ENCODE peak calls at places on chromosomes 1 and 21, in nine cellular contexts. M is 8988T; U is IMR-90; B is pancreas; G is activated CD8-positive, alpha-beta memory T cell treated with anti-CD3 and anti-CD28 coated beads for 24 hours; N is DMS153; F is mucosa of gallbladder; Y is ELF-1; S is HepG2. J is an unnamed sample.

GRCh38 chr1:212237651-212238050 is 47.6 kb upstream of the PPP2R5A start:
- DNase-seq in S (peak), F (peak), Y (no peak), N (no peak), B (no peak), U (no peak), G (no peak), M (no peak), J (no peak)

GRCh38 chr1:10573446-10573845 is 98.7 kb downstream of the PEX14 start:
- DNase-seq in U (peak), N (no peak), G (no peak), F (no peak), M (no peak), S (no peak), Y (no peak), B (no peak), J (no peak)

GRCh38 chr1:8883510-8883909 is 5.0 kb upstream of the ENO1 start:
- DNase-seq in S (no peak), Y (peak), N (no peak), G (no peak), F (no peak), U (no peak), M (no peak), B (no peak), J (no peak)

GRCh38 chr1:87399701-87400100 is 71.0 kb downstream of the LMO4 start:
- DNase-seq in N (no peak), S (no peak), B (no peak), F (peak), M (no peak), U (no peak), G (no peak), Y (no peak), J (no peak)

GRCh38 chr1:24348196-24348595 is 29.0 kb downstream of the GRHL3 start:
- DNase-seq in F (no peak), B (no peak), M (no peak), N (no peak), Y (no peak), S (no peak), G (no peak), U (no peak), J (no peak)

GRCh38 chr1:57957576-57957975 is 533.7 kb upstream of the DAB1 start:
- DNase-seq in U (no peak), F (no peak), S (no peak), Y (no peak), B (no peak), M (no peak), N (no peak), G (no peak), J (no peak)

GRCh38 chr1:77686784-77687518 is 4.5 kb upstream of the ZZZ3 start:
- DNase-seq in F (no peak), M (no peak), G (no peak), B (no peak), Y (no peak), U (no peak), N (no peak), S (no peak), J (no peak)

GRCh38 chr1:205434738-205435137 is 12.9 kb upstream of the LEMD1 start:
- DNase-seq in N (peak), G (no peak), B (no peak), Y (no peak), S (no peak), F (no peak), M (no peak), U (no peak), J (no peak)

GRCh38 chr21:15706686-15707085 is 23.1 kb upstream of the USP25 start:
- DNase-seq in G (no peak), Y (peak), M (no peak), B (peak), U (peak), N (no peak), S (no peak), F (peak), J (peak)

GRCh38 chr1:182835811-182836210 is 3.3 kb upstream of the DHX9 start:
- DNase-seq in N (no peak), Y (no peak), U (no peak), G (no peak), S (no peak), B (no peak), M (no peak), F (no peak), J (no peak)

GRCh38 chr1:112265946-112266345 is 130.1 kb upstream of the CTTNBP2NL start:
- DNase-seq in G (no peak), M (no peak), S (no peak), F (no peak), U (no peak), Y (peak), B (no peak), N (no peak), J (no peak)

GRCh38 chr1:246748867-246749266 is 24.7 kb downstream of the SCCPDH start:
- DNase-seq in G (no peak), S (no peak), B (no peak), F (no peak), M (no peak), Y (peak), N (no peak), U (no peak), J (peak)

GRCh38 chr1:39491146-39491921 is at the start of gene BMP8A:
- DNase-seq in U (no peak), B (peak), G (peak), N (peak), Y (peak), M (peak), F (peak), S (peak), J (peak)

GRCh38 chr1:34796990-34797389 is 4.2 kb downstream of the GJA4 start:
- DNase-seq in G (no peak), U (no peak), S (no peak), M (no peak), B (no peak), F (no peak), N (no peak), Y (no peak), J (no peak)

GRCh38 chr1:210726621-210727020 is 397.9 kb downstream of the HHAT start:
- DNase-seq in N (no peak), U (peak), S (no peak), F (no peak), Y (peak), M (no peak), B (peak), G (peak), J (peak)

GRCh38 chr1:219244864-219245263 is 71.2 kb downstream of the LYPLAL1 start:
- DNase-seq in N (no peak), S (no peak), G (no peak), Y (no peak), F (no peak), B (no peak), U (no peak), M (no peak), J (no peak)

GRCh38 chr1:154429118-154429517 is 24.0 kb downstream of the IL6R start:
- DNase-seq in Y (no peak), G (no peak), S (no peak), U (no peak), M (no peak), N (no peak), B (no peak), F (no peak), J (no peak)

GRCh38 chr21:31158789-31159581 is 120.7 kb upstream of the KRTAP19-8 start:
- DNase-seq in N (no peak), U (peak), B (no peak), M (no peak), G (no peak), S (no peak), F (no peak), Y (no peak), J (no peak)

GRCh38 chr21:17660449-17660848 is 47.7 kb upstream of the BTG3 start:
- DNase-seq in S (no peak), N (no peak), M (no peak), U (no peak), B (no peak), Y (no peak), G (no peak), F (no peak), J (no peak)

GRCh38 chr1:180225403-180225802 is 4.7 kb upstream of the LHX4 start:
- DNase-seq in Y (no peak), F (no peak), G (no peak), U (no peak), M (no peak), B (no peak), N (no peak), S (no peak), J (no peak)

GRCh38 chr21:45862544-45863207 is 118.9 kb upstream of the COL6A1 start:
- DNase-seq in G (peak), M (no peak), B (no peak), S (no peak), Y (no peak), U (no peak), F (no peak), N (no peak), J (no peak)

GRCh38 chr1:102776074-102776473 is 332.2 kb downstream of the COL11A1 start:
- DNase-seq in U (no peak), B (no peak), M (no peak), G (no peak), Y (peak), F (no peak), S (no peak), N (peak), J (no peak)

GRCh38 chr1:33560680-33561079 is 88.2 kb downstream of the ZSCAN20 start:
- DNase-seq in U (peak), B (no peak), F (no peak), G (no peak), N (no peak), M (no peak), Y (no peak), S (no peak), J (peak)

GRCh38 chr21:37357691-37358090 is 8.9 kb upstream of the DYRK1A start:
- DNase-seq in G (no peak), S (no peak), F (no peak), M (no peak), U (no peak), Y (no peak), B (no peak), N (no peak), J (no peak)

GRCh38 chr1:64572222-64572900 is 102.4 kb downstream of the CACHD1 start:
- DNase-seq in S (no peak), U (no peak), Y (peak), F (no peak), M (no peak), N (peak), G (no peak), B (no peak), J (no peak)

GRCh38 chr1:30035522-30036228 is 687.7 kb downstream of the MATN1 start:
- DNase-seq in N (no peak), M (no peak), G (peak), F (no peak), Y (no peak), U (no peak), B (no peak), S (no peak), J (no peak)

GRCh38 chr1:99180343-99180808 is 83.9 kb upstream of the PLPPR4 start:
- DNase-seq in F (peak), G (peak), M (no peak), N (peak), S (peak), U (peak), B (peak), Y (peak), J (peak)

GRCh38 chr1:78095618-78096416 is 50.1 kb downstream of the GIPC2 start:
- DNase-seq in B (no peak), G (no peak), M (no peak), U (peak), Y (no peak), S (no peak), N (no peak), F (no peak), J (no peak)

GRCh38 chr1:151199860-151200581 is 1.7 kb downstream of the PIP5K1A start:
- DNase-seq in U (peak), G (no peak), S (peak), F (no peak), B (no peak), N (no peak), Y (no peak), M (no peak), J (peak)

GRCh38 chr1:182740120-182740519 is 49.5 kb upstream of the NPL start:
- DNase-seq in N (no peak), M (no peak), B (no peak), U (no peak), F (no peak), Y (no peak), S (no peak), G (no peak), J (no peak)

GRCh38 chr21:46191257-46191685 is 7.0 kb upstream of the SPATC1L start:
- DNase-seq in F (peak), M (no peak), U (peak), Y (no peak), N (no peak), S (no peak), B (no peak), G (peak), J (peak)

GRCh38 chr1:32172621-32173245 is 6.7 kb upstream of the TXLNA start:
- DNase-seq in M (no peak), B (no peak), U (peak), S (no peak), Y (no peak), F (no peak), G (no peak), N (no peak), J (no peak)

GRCh38 chr1:25922633-25923567 is 16.7 kb upstream of the STMN1 start:
- DNase-seq in N (peak), F (peak), S (no peak), G (peak), Y (peak), U (no peak), B (peak), M (no peak), J (no peak)

J was measured in RKO.